ENCODE peak calls at places on chromosome 14, in ten cellular contexts. One of them, this sample, is unnamed.

GRCh38 chr14:56855891-56856461 is 45.7 kb upstream of the OTX2 start:
- DNase-seq in activated CD8-positive, alpha-beta T cell treated with anti-CD3 and anti-CD28 coated beads, Interleukin-2, amount 10 ng/mL, durations not matched to agents 7 days and 5 days: no peak
- DNase-seq in AML-193: no peak
- DNase-seq in activated T-cell treated with anti-CD3 and anti-CD28 coated beads, Interleukin-2, amount 50 U/mL, for 72 hours: no peak
- DNase-seq in HFF-Myc: no peak
- DNase-seq in choroid plexus epithelial cell: no peak
- DNase-seq in mucosa of gallbladder: no peak
- DNase-seq in NCI-H1092: no peak
- DNase-seq in SJSA1: no peak
- DNase-seq in fibroblast of mammary gland: no peak
- DNase-seq in this sample: no peak

GRCh38 chr14:73834258-73834620 is 17.4 kb upstream of the PTGR2 start:
- DNase-seq in AML-193: no peak
- DNase-seq in fibroblast of mammary gland: no peak
- DNase-seq in activated CD8-positive, alpha-beta T cell treated with anti-CD3 and anti-CD28 coated beads, Interleukin-2, amount 10 ng/mL, durations not matched to agents 7 days and 5 days: no peak
- DNase-seq in NCI-H1092: no peak
- DNase-seq in choroid plexus epithelial cell: no peak
- DNase-seq in SJSA1: no peak
- DNase-seq in mucosa of gallbladder: no peak
- DNase-seq in activated T-cell treated with anti-CD3 and anti-CD28 coated beads, Interleukin-2, amount 50 U/mL, for 72 hours: no peak
- DNase-seq in HFF-Myc: no peak
- DNase-seq in this sample: no peak

GRCh38 chr14:103279129-103280025 is 54.7 kb upstream of the EIF5 start:
- DNase-seq in SJSA1: no peak
- DNase-seq in fibroblast of mammary gland: no peak
- DNase-seq in activated CD8-positive, alpha-beta T cell treated with anti-CD3 and anti-CD28 coated beads, Interleukin-2, amount 10 ng/mL, durations not matched to agents 7 days and 5 days: no peak
- DNase-seq in mucosa of gallbladder: no peak
- DNase-seq in activated T-cell treated with anti-CD3 and anti-CD28 coated beads, Interleukin-2, amount 50 U/mL, for 72 hours: no peak
- DNase-seq in HFF-Myc: no peak
- DNase-seq in AML-193: no peak
- DNase-seq in choroid plexus epithelial cell: no peak
- DNase-seq in NCI-H1092: no peak
- DNase-seq in this sample: no peak

GRCh38 chr14:32319368-32320049 is 9.6 kb upstream of the AKAP6 start:
- DNase-seq in NCI-H1092: no peak
- DNase-seq in mucosa of gallbladder: no peak
- DNase-seq in fibroblast of mammary gland: peak; percentile 50
- DNase-seq in choroid plexus epithelial cell: peak; percentile 61
- DNase-seq in AML-193: no peak
- DNase-seq in SJSA1: no peak
- DNase-seq in activated T-cell treated with anti-CD3 and anti-CD28 coated beads, Interleukin-2, amount 50 U/mL, for 72 hours: no peak
- DNase-seq in HFF-Myc: no peak
- DNase-seq in activated CD8-positive, alpha-beta T cell treated with anti-CD3 and anti-CD28 coated beads, Interleukin-2, amount 10 ng/mL, durations not matched to agents 7 days and 5 days: no peak
- DNase-seq in this sample: no peak

GRCh38 chr14:100025111-100025510 is 40.1 kb upstream of the EVL start:
- DNase-seq in HFF-Myc: no peak
- DNase-seq in AML-193: peak; percentile 36
- DNase-seq in NCI-H1092: no peak
- DNase-seq in fibroblast of mammary gland: peak; percentile 58
- DNase-seq in SJSA1: no peak
- DNase-seq in activated T-cell treated with anti-CD3 and anti-CD28 coated beads, Interleukin-2, amount 50 U/mL, for 72 hours: peak; percentile 36
- DNase-seq in choroid plexus epithelial cell: peak; percentile 60
- DNase-seq in mucosa of gallbladder: no peak
- DNase-seq in activated CD8-positive, alpha-beta T cell treated with anti-CD3 and anti-CD28 coated beads, Interleukin-2, amount 10 ng/mL, durations not matched to agents 7 days and 5 days: peak; percentile 59
- DNase-seq in this sample: no peak

GRCh38 chr14:22319526-22320352 is 269.3 kb downstream of the DAD1 start:
- DNase-seq in activated T-cell treated with anti-CD3 and anti-CD28 coated beads, Interleukin-2, amount 50 U/mL, for 72 hours: no peak
- DNase-seq in activated CD8-positive, alpha-beta T cell treated with anti-CD3 and anti-CD28 coated beads, Interleukin-2, amount 10 ng/mL, durations not matched to agents 7 days and 5 days: peak; percentile 23
- DNase-seq in AML-193: peak; percentile 38
- DNase-seq in HFF-Myc: peak; percentile 15
- DNase-seq in NCI-H1092: peak; percentile 13
- DNase-seq in choroid plexus epithelial cell: peak; percentile 88
- DNase-seq in mucosa of gallbladder: peak; percentile 62
- DNase-seq in SJSA1: peak; percentile 46
- DNase-seq in fibroblast of mammary gland: peak; percentile 64
- DNase-seq in this sample: peak; percentile 57

GRCh38 chr14:77041837-77042557 is 13.5 kb upstream of the IRF2BPL start:
- DNase-seq in AML-193: no peak
- DNase-seq in NCI-H1092: peak; percentile 58
- DNase-seq in activated CD8-positive, alpha-beta T cell treated with anti-CD3 and anti-CD28 coated beads, Interleukin-2, amount 10 ng/mL, durations not matched to agents 7 days and 5 days: no peak
- DNase-seq in SJSA1: no peak
- DNase-seq in HFF-Myc: no peak
- DNase-seq in fibroblast of mammary gland: peak; percentile 97
- DNase-seq in activated T-cell treated with anti-CD3 and anti-CD28 coated beads, Interleukin-2, amount 50 U/mL, for 72 hours: no peak
- DNase-seq in mucosa of gallbladder: no peak
- DNase-seq in choroid plexus epithelial cell: peak; percentile 98
- DNase-seq in this sample: peak; percentile 72

GRCh38 chr14:104683653-104684448 is 5.6 kb upstream of the INF2 start:
- DNase-seq in activated T-cell treated with anti-CD3 and anti-CD28 coated beads, Interleukin-2, amount 50 U/mL, for 72 hours: no peak
- DNase-seq in fibroblast of mammary gland: no peak
- DNase-seq in choroid plexus epithelial cell: no peak
- DNase-seq in mucosa of gallbladder: no peak
- DNase-seq in activated CD8-positive, alpha-beta T cell treated with anti-CD3 and anti-CD28 coated beads, Interleukin-2, amount 10 ng/mL, durations not matched to agents 7 days and 5 days: no peak
- DNase-seq in AML-193: no peak
- DNase-seq in NCI-H1092: no peak
- DNase-seq in HFF-Myc: no peak
- DNase-seq in SJSA1: no peak
- DNase-seq in this sample: no peak

GRCh38 chr14:58455593-58456265 is 28.2 kb downstream of the KIAA0586 start:
- DNase-seq in SJSA1: peak; percentile 67
- DNase-seq in HFF-Myc: no peak
- DNase-seq in activated CD8-positive, alpha-beta T cell treated with anti-CD3 and anti-CD28 coated beads, Interleukin-2, amount 10 ng/mL, durations not matched to agents 7 days and 5 days: no peak
- DNase-seq in fibroblast of mammary gland: no peak
- DNase-seq in NCI-H1092: no peak
- DNase-seq in mucosa of gallbladder: no peak
- DNase-seq in choroid plexus epithelial cell: no peak
- DNase-seq in AML-193: no peak
- DNase-seq in activated T-cell treated with anti-CD3 and anti-CD28 coated beads, Interleukin-2, amount 50 U/mL, for 72 hours: no peak
- DNase-seq in this sample: no peak

GRCh38 chr14:21924479-21924878 is 250.9 kb upstream of the OR4E1 start:
- DNase-seq in activated CD8-positive, alpha-beta T cell treated with anti-CD3 and anti-CD28 coated beads, Interleukin-2, amount 10 ng/mL, durations not matched to agents 7 days and 5 days: peak; percentile 83
- DNase-seq in fibroblast of mammary gland: no peak
- DNase-seq in HFF-Myc: no peak
- DNase-seq in SJSA1: no peak
- DNase-seq in choroid plexus epithelial cell: no peak
- DNase-seq in AML-193: peak; percentile 8
- DNase-seq in NCI-H1092: no peak
- DNase-seq in activated T-cell treated with anti-CD3 and anti-CD28 coated beads, Interleukin-2, amount 50 U/mL, for 72 hours: peak; percentile 54
- DNase-seq in mucosa of gallbladder: no peak
- DNase-seq in this sample: no peak

GRCh38 chr14:104284636-104285482 is 146.5 kb downstream of the KIF26A start:
- DNase-seq in activated CD8-positive, alpha-beta T cell treated with anti-CD3 and anti-CD28 coated beads, Interleukin-2, amount 10 ng/mL, durations not matched to agents 7 days and 5 days: no peak
- DNase-seq in fibroblast of mammary gland: no peak
- DNase-seq in SJSA1: no peak
- DNase-seq in HFF-Myc: no peak
- DNase-seq in NCI-H1092: no peak
- DNase-seq in mucosa of gallbladder: no peak
- DNase-seq in AML-193: no peak
- DNase-seq in choroid plexus epithelial cell: no peak
- DNase-seq in activated T-cell treated with anti-CD3 and anti-CD28 coated beads, Interleukin-2, amount 50 U/mL, for 72 hours: no peak
- DNase-seq in this sample: no peak

GRCh38 chr14:84882830-84883229 is 647.1 kb upstream of the FLRT2 start:
- DNase-seq in fibroblast of mammary gland: no peak
- DNase-seq in activated CD8-positive, alpha-beta T cell treated with anti-CD3 and anti-CD28 coated beads, Interleukin-2, amount 10 ng/mL, durations not matched to agents 7 days and 5 days: no peak
- DNase-seq in mucosa of gallbladder: no peak
- DNase-seq in AML-193: no peak
- DNase-seq in choroid plexus epithelial cell: no peak
- DNase-seq in activated T-cell treated with anti-CD3 and anti-CD28 coated beads, Interleukin-2, amount 50 U/mL, for 72 hours: no peak
- DNase-seq in SJSA1: no peak
- DNase-seq in NCI-H1092: no peak
- DNase-seq in HFF-Myc: no peak
- DNase-seq in this sample: no peak

GRCh38 chr14:88233915-88234314 is 89.2 kb downstream of the KCNK10 start:
- DNase-seq in activated T-cell treated with anti-CD3 and anti-CD28 coated beads, Interleukin-2, amount 50 U/mL, for 72 hours: peak; percentile 5
- DNase-seq in choroid plexus epithelial cell: peak; percentile 0
- DNase-seq in fibroblast of mammary gland: peak; percentile 9
- DNase-seq in AML-193: no peak
- DNase-seq in HFF-Myc: peak; percentile 5
- DNase-seq in NCI-H1092: no peak
- DNase-seq in activated CD8-positive, alpha-beta T cell treated with anti-CD3 and anti-CD28 coated beads, Interleukin-2, amount 10 ng/mL, durations not matched to agents 7 days and 5 days: peak; percentile 24
- DNase-seq in SJSA1: no peak
- DNase-seq in mucosa of gallbladder: no peak
- DNase-seq in this sample: no peak